ENCODE peak calls at places on chromosomes 4 and X, in eight cellular contexts. B, L, X, W, A, I, F and Y are unnamed samples.

GRCh38 chrX:50594788-50595187 is 124.2 kb upstream of the DGKK start:
- DNase-seq in B (peak; percentile 76), L (no peak), X (peak; percentile 27), W (no peak), A (no peak), I (no peak), F (no peak), Y (no peak)

GRCh38 chr4:109125084-109125483 is 177.4 kb downstream of the COL25A1 start:
- DNase-seq in B (no peak), L (no peak), X (no peak), W (no peak), A (peak; percentile 47), I (no peak), F (no peak), Y (no peak)

GRCh38 chr4:78551420-78552351 is at the start of gene ANXA3:
- DNase-seq in B (peak; percentile 76), L (peak; percentile 77), X (peak; percentile 29), W (peak; percentile 56), A (peak; percentile 71), I (peak; percentile 24), F (no peak), Y (no peak)

GRCh38 chr4:172736046-172736445 is 432.6 kb upstream of the GALNT7 start:
- DNase-seq in B (no peak), L (no peak), X (no peak), W (no peak), A (no peak), I (no peak), F (no peak), Y (no peak)

GRCh38 chrX:105136786-105137185 is 83.7 kb downstream of the TEX13A start:
- DNase-seq in B (no peak), L (no peak), X (no peak), W (no peak), A (no peak), I (no peak), F (no peak), Y (no peak)

GRCh38 chr4:48262926-48263325 is 6.7 kb downstream of the TEC start:
- DNase-seq in B (no peak), L (no peak), X (peak; percentile 7), W (no peak), A (no peak), I (peak; percentile 82), F (no peak), Y (no peak)

GRCh38 chrX:155027509-155028066 is 944 bp downstream of the FUNDC2 start:
- DNase-seq in B (no peak), L (no peak), X (peak; percentile 27), W (no peak), A (no peak), I (peak; percentile 88), F (peak; percentile 23), Y (no peak)

GRCh38 chr4:59223292-59223941 is 1976.7 kb upstream of the ADGRL3 start:
- DNase-seq in B (no peak), L (no peak), X (no peak), W (no peak), A (no peak), I (no peak), F (no peak), Y (no peak)

GRCh38 chrX:40651620-40652223 is 4.4 kb upstream of the CXorf38 start:
- DNase-seq in B (peak; percentile 52), L (peak; percentile 76), X (peak; percentile 55), W (peak; percentile 84), A (peak; percentile 16), I (peak; percentile 58), F (peak; percentile 45), Y (peak; percentile 5)

GRCh38 chrX:72644946-72645345 is 69.2 kb downstream of the PHKA1 start:
- DNase-seq in B (no peak), L (no peak), X (no peak), W (no peak), A (no peak), I (no peak), F (no peak), Y (no peak)

GRCh38 chr4:66688674-66689073 is 856.6 kb downstream of the CENPC start:
- DNase-seq in B (no peak), L (no peak), X (no peak), W (peak; percentile 24), A (no peak), I (peak; percentile 33), F (no peak), Y (no peak)

GRCh38 chrX:129629837-129630236 is 24.9 kb downstream of the APLN start:
- DNase-seq in B (no peak), L (no peak), X (no peak), W (no peak), A (no peak), I (no peak), F (no peak), Y (no peak)

GRCh38 chrX:39212456-39212855 is 411.2 kb downstream of the MID1IP1 start:
- DNase-seq in B (no peak), L (no peak), X (no peak), W (no peak), A (no peak), I (no peak), F (no peak), Y (no peak)

GRCh38 chrX:9352683-9353430 is 112.0 kb upstream of the TBL1X start:
- DNase-seq in B (no peak), L (peak; percentile 41), X (no peak), W (no peak), A (peak; percentile 70), I (peak; percentile 53), F (no peak), Y (no peak)
- H3K27ac ChIP-seq in B (no peak overlapping the region), L (peak overlapping the region; percentile 23), X (no peak overlapping the region), W (no peak overlapping the region), A (peak overlapping the region; percentile 95), I (no peak overlapping the region), F (no peak overlapping the region), Y (no peak overlapping the region)

GRCh38 chrX:33045882-33046281 is 165.5 kb downstream of the DMD start:
- DNase-seq in B (no peak), L (no peak), X (no peak), W (no peak), A (no peak), I (no peak), F (no peak), Y (no peak)
- H3K27ac ChIP-seq in B (no peak overlapping the region), L (no peak overlapping the region), X (no peak overlapping the region), W (no peak overlapping the region), A (no peak overlapping the region), I (no peak overlapping the region), F (no peak overlapping the region), Y (no peak overlapping the region)

GRCh38 chrX:15988661-15989603 is 134.3 kb upstream of the AP1S2 start:
- DNase-seq in B (no peak), L (no peak), X (peak; percentile 45), W (no peak), A (no peak), I (peak; percentile 77), F (no peak), Y (no peak)
- H3K27ac ChIP-seq in B (no peak overlapping the region), L (no peak overlapping the region), X (peak overlapping the region; percentile 47), W (no peak overlapping the region), A (no peak overlapping the region), I (peak overlapping the region; percentile 23), F (no peak overlapping the region), Y (peak overlapping the region; percentile 52)

GRCh38 chr4:99536848-99537247 is 26.0 kb downstream of the C4orf17 start:
- DNase-seq in B (no peak), L (no peak), X (no peak), W (no peak), A (no peak), I (no peak), F (no peak), Y (no peak)
- H3K27ac ChIP-seq in B (no peak overlapping the region), L (no peak overlapping the region), X (no peak overlapping the region), W (no peak overlapping the region), A (no peak overlapping the region), I (no peak overlapping the region), F (no peak overlapping the region), Y (no peak overlapping the region)

DNA sequence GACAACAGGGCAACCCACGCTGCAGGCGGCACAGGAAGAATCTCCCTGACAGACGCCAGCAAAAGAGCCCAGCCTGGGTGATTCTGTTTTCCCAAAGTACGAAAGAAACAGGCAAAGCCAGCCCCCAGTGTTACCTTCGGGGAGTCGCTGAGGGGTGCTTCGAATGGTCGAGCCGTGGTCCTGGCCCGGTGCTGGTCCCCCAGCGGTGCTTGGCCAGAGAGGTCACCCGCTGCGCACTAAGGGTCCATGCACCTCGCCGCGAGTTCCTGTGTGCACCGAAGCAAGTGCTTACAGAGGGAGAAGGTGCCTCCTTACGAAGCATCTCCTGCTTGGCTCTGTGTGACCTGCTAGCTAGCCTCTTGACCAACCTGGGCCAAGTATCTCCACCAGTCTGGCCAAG is 77.1 kb downstream of the HMX1 start:
- DNase-seq in B (no peak), L (no peak), X (no peak), W (no peak), A (no peak), I (no peak), F (no peak), Y (no peak)
- H3K27ac ChIP-seq in B (no peak overlapping the region), L (no peak overlapping the region), X (no peak overlapping the region), W (no peak overlapping the region), A (no peak overlapping the region), I (no peak overlapping the region), F (no peak overlapping the region), Y (no peak overlapping the region)

DNA sequence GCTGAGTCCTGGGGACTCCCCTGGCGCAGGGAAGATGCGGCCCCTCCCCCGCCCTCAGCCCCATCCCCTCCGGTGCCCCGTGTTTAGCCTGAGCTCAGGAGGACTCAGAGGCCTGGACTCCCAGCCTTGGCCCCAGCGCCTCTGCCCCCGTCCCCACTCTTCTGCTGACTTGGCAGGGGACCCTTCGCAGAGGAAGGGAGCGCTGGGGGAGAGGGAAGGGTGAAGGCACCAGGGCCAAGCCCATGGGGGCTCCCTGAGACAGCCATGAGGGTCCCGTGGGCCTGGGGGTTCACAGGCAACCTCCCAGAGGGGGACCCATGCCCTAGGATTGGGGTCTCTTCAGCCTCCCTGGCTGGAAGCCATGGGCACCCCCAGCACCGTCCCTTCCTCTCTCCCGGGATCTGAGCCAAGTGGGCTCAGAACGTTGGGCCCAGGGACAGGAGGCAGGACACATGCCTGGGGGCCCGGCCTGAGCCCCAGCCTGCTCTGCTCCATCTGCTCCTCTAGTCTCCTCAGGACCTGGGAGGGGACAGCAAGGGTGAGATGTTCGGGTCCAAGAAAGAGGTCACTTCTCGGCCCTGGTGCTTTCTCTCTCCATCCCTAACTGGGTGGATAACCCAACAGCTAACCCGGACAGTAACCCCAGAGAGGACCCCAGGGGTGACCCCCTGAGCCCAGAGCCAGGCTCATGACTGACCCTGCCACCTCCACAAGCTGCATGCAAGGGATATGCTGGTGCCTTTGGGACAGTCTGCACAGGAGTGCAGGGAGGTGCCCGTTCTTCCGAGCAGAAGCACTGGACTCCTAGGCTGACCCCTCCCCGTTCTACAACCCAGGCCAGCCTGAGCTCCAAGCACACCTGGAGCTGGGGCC is 1.5 kb upstream of the CPLX1 start:
- DNase-seq in B (peak; percentile 41), L (no peak), X (no peak), W (no peak), A (no peak), I (no peak), F (no peak), Y (no peak)
- H3K27ac ChIP-seq in B (no peak overlapping the region), L (no peak overlapping the region), X (no peak overlapping the region), W (no peak overlapping the region), A (no peak overlapping the region), I (no peak overlapping the region), F (no peak overlapping the region), Y (no peak overlapping the region)

GRCh38 chrX:70253377-70254062 is 6.5 kb downstream of the P2RY4 start:
- DNase-seq in B (no peak), L (no peak), X (no peak), W (no peak), A (no peak), I (peak; percentile 22), F (peak; percentile 39), Y (no peak)
- H3K27ac ChIP-seq in B (no peak overlapping the region), L (no peak overlapping the region), X (no peak overlapping the region), W (no peak overlapping the region), A (no peak overlapping the region), I (no peak overlapping the region), F (peak overlapping the region; percentile 71), Y (no peak overlapping the region)